ENCODE peak calls at places on chromosomes 12 and 14, in five cellular contexts. One of them, this sample, is unnamed.
A peak's percentile ranks its signal among the peaks of the same experiment; 100 is the strongest.

GRCh38 chr12:56955631-56956256 is 1.7 kb downstream of the RDH16 start:
- DNase-seq in endothelial cell of umbilical vein: no peak
- DNase-seq in K562: no peak
- DNase-seq in uterus: no peak
- DNase-seq in transverse colon: no peak
- DNase-seq in this sample: peak; percentile 51

GRCh38 chr14:68733086-68733621 is 59.7 kb downstream of the ZFP36L1 start:
- DNase-seq in endothelial cell of umbilical vein: no peak
- DNase-seq in K562: no peak
- DNase-seq in uterus: no peak
- DNase-seq in transverse colon: no peak
- DNase-seq in this sample: peak; percentile 61

GRCh38 chr14:91373591-91374245 is 43.9 kb downstream of the CCDC88C start:
- DNase-seq in endothelial cell of umbilical vein: peak; percentile 63
- DNase-seq in K562: no peak
- DNase-seq in uterus: no peak
- DNase-seq in transverse colon: no peak
- DNase-seq in this sample: no peak

GRCh38 chr12:40192704-40193255 is 32.0 kb upstream of the LRRK2 start:
- DNase-seq in endothelial cell of umbilical vein: peak; percentile 38
- DNase-seq in K562: no peak
- DNase-seq in uterus: no peak
- DNase-seq in transverse colon: peak; percentile 25
- DNase-seq in this sample: no peak

GRCh38 chr12:31583878-31584277 is 7.1 kb downstream of the DENND5B start:
- DNase-seq in endothelial cell of umbilical vein: peak; percentile 51
- DNase-seq in K562: no peak
- DNase-seq in uterus: no peak
- DNase-seq in transverse colon: no peak
- DNase-seq in this sample: no peak

GRCh38 chr12:121858662-121859572 is at the start of gene HPD:
- DNase-seq in endothelial cell of umbilical vein: no peak
- DNase-seq in K562: no peak
- DNase-seq in uterus: peak; percentile 84
- DNase-seq in transverse colon: peak; percentile 34
- DNase-seq in this sample: peak; percentile 91

GRCh38 chr14:98138666-98139065 is 1133.3 kb downstream of the BCL11B start:
- DNase-seq in endothelial cell of umbilical vein: no peak
- DNase-seq in K562: peak; percentile 10
- DNase-seq in uterus: no peak
- DNase-seq in transverse colon: peak; percentile 10
- DNase-seq in this sample: no peak

GRCh38 chr12:10160659-10161386 is 11.1 kb downstream of the OLR1 start:
- DNase-seq in endothelial cell of umbilical vein: no peak
- DNase-seq in K562: no peak
- DNase-seq in uterus: no peak
- DNase-seq in transverse colon: no peak
- DNase-seq in this sample: no peak

GRCh38 chr12:120903382-120903817 is 758 bp downstream of the SPPL3 start:
- DNase-seq in endothelial cell of umbilical vein: peak; percentile 33
- DNase-seq in K562: peak; percentile 75
- DNase-seq in uterus: peak; percentile 38
- DNase-seq in transverse colon: peak; percentile 81
- DNase-seq in this sample: peak; percentile 86

GRCh38 chr14:88129306-88130056 is 124.5 kb downstream of the GPR65 start:
- DNase-seq in endothelial cell of umbilical vein: peak; percentile 11
- DNase-seq in K562: no peak
- DNase-seq in uterus: no peak
- DNase-seq in transverse colon: no peak
- DNase-seq in this sample: no peak

GRCh38 chr14:30180219-30180618 is 252.6 kb upstream of the PRKD1 start:
- DNase-seq in endothelial cell of umbilical vein: no peak
- DNase-seq in K562: no peak
- DNase-seq in uterus: no peak
- DNase-seq in transverse colon: no peak
- DNase-seq in this sample: no peak

GRCh38 chr14:50766338-50766886 is 64.5 kb downstream of the NIN start:
- DNase-seq in endothelial cell of umbilical vein: no peak
- DNase-seq in K562: no peak
- DNase-seq in uterus: no peak
- DNase-seq in transverse colon: no peak
- DNase-seq in this sample: no peak

GRCh38 chr12:29133141-29133540 is 15.9 kb upstream of the FAR2 start:
- DNase-seq in endothelial cell of umbilical vein: no peak
- DNase-seq in K562: no peak
- DNase-seq in uterus: no peak
- DNase-seq in transverse colon: no peak
- DNase-seq in this sample: no peak

GRCh38 chr12:96861656-96862055 is 45.4 kb upstream of the NEDD1 start:
- DNase-seq in endothelial cell of umbilical vein: no peak
- DNase-seq in K562: no peak
- DNase-seq in uterus: no peak
- DNase-seq in transverse colon: no peak
- DNase-seq in this sample: no peak

GRCh38 chr14:106436310-106436905 is 910.0 kb downstream of the TMEM121 start:
- DNase-seq in endothelial cell of umbilical vein: no peak
- DNase-seq in K562: peak; percentile 13
- DNase-seq in uterus: no peak
- DNase-seq in transverse colon: peak; percentile 35
- DNase-seq in this sample: no peak

GRCh38 chr14:91252901-91253794 is 8.6 kb upstream of the GPR68 start:
- DNase-seq in endothelial cell of umbilical vein: no peak
- DNase-seq in K562: peak; percentile 86
- DNase-seq in uterus: peak; percentile 44
- DNase-seq in transverse colon: peak; percentile 63
- DNase-seq in this sample: no peak

GRCh38 chr14:63039800-63040380 is 5.4 kb downstream of the KCNH5 start:
- DNase-seq in endothelial cell of umbilical vein: peak; percentile 66
- DNase-seq in K562: no peak
- DNase-seq in uterus: no peak
- DNase-seq in transverse colon: no peak
- DNase-seq in this sample: no peak

GRCh38 chr12:14260011-14260993 is 105.2 kb upstream of the ATF7IP start:
- DNase-seq in endothelial cell of umbilical vein: peak; percentile 83
- DNase-seq in K562: peak; percentile 61
- DNase-seq in uterus: peak; percentile 91
- DNase-seq in transverse colon: peak; percentile 91
- DNase-seq in this sample: peak; percentile 83

GRCh38 chr14:99809376-99809775 is 16.2 kb downstream of the EML1 start:
- DNase-seq in endothelial cell of umbilical vein: no peak
- DNase-seq in K562: no peak
- DNase-seq in uterus: peak; percentile 84
- DNase-seq in transverse colon: peak; percentile 52
- DNase-seq in this sample: no peak

GRCh38 chr14:90452366-90452765 is 55.5 kb downstream of the CALM1 start:
- DNase-seq in endothelial cell of umbilical vein: no peak
- DNase-seq in K562: no peak
- DNase-seq in uterus: no peak
- DNase-seq in transverse colon: no peak
- DNase-seq in this sample: no peak

GRCh38 chr14:75292886-75293285 is 14.3 kb downstream of the FOS start:
- DNase-seq in endothelial cell of umbilical vein: no peak
- DNase-seq in K562: no peak
- DNase-seq in uterus: peak; percentile 11
- DNase-seq in transverse colon: peak; percentile 6
- DNase-seq in this sample: no peak

GRCh38 chr12:25249951-25250738 is 584 bp downstream of the KRAS start:
- DNase-seq in endothelial cell of umbilical vein: peak; percentile 53
- DNase-seq in K562: peak; percentile 58
- DNase-seq in uterus: peak; percentile 47
- DNase-seq in transverse colon: peak; percentile 69
- DNase-seq in this sample: peak; percentile 76

GRCh38 chr12:116236148-116236731 is 41.3 kb downstream of the MED13L start:
- DNase-seq in endothelial cell of umbilical vein: peak; percentile 87
- DNase-seq in K562: peak; percentile 22
- DNase-seq in uterus: no peak
- DNase-seq in transverse colon: peak; percentile 37
- DNase-seq in this sample: peak; percentile 25

GRCh38 chr12:3148366-3149000 is 71.3 kb downstream of the TSPAN9 start:
- DNase-seq in endothelial cell of umbilical vein: no peak
- DNase-seq in K562: no peak
- DNase-seq in uterus: peak; percentile 82
- DNase-seq in transverse colon: no peak
- DNase-seq in this sample: no peak

GRCh38 chr12:66103011-66103913 is 27.3 kb downstream of the LLPH start:
- DNase-seq in endothelial cell of umbilical vein: no peak
- DNase-seq in K562: peak; percentile 37
- DNase-seq in uterus: no peak
- DNase-seq in transverse colon: no peak
- DNase-seq in this sample: no peak

GRCh38 chr12:112427760-112428159 is 9.0 kb downstream of the PTPN11 start:
- DNase-seq in endothelial cell of umbilical vein: no peak
- DNase-seq in K562: no peak
- DNase-seq in uterus: no peak
- DNase-seq in transverse colon: no peak
- DNase-seq in this sample: no peak

GRCh38 chr14:89165189-89165809 is 251.7 kb downstream of the FOXN3 start:
- DNase-seq in endothelial cell of umbilical vein: peak; percentile 96
- DNase-seq in K562: peak; percentile 69
- DNase-seq in uterus: no peak
- DNase-seq in transverse colon: no peak
- DNase-seq in this sample: no peak

GRCh38 chr12:65689508-65689907 is 134.8 kb upstream of the HMGA2 start:
- DNase-seq in endothelial cell of umbilical vein: no peak
- DNase-seq in K562: no peak
- DNase-seq in uterus: no peak
- DNase-seq in transverse colon: no peak
- DNase-seq in this sample: no peak

GRCh38 chr14:22864979-22865378 is 6.6 kb upstream of the LRP10 start:
- DNase-seq in endothelial cell of umbilical vein: no peak
- DNase-seq in K562: no peak
- DNase-seq in uterus: no peak
- DNase-seq in transverse colon: no peak
- DNase-seq in this sample: no peak

GRCh38 chr12:132354982-132355680 is 25.7 kb upstream of the GALNT9 start:
- DNase-seq in endothelial cell of umbilical vein: no peak
- DNase-seq in K562: no peak
- DNase-seq in uterus: no peak
- DNase-seq in transverse colon: no peak
- DNase-seq in this sample: no peak

GRCh38 chr12:100443434-100443833 is 30.2 kb upstream of the NR1H4 start:
- DNase-seq in endothelial cell of umbilical vein: no peak
- DNase-seq in K562: no peak
- DNase-seq in uterus: no peak
- DNase-seq in transverse colon: no peak
- DNase-seq in this sample: no peak

GRCh38 chr12:93805736-93806141 is 128.6 kb downstream of the CRADD start:
- DNase-seq in endothelial cell of umbilical vein: peak; percentile 21
- DNase-seq in K562: no peak
- DNase-seq in uterus: no peak
- DNase-seq in transverse colon: no peak
- DNase-seq in this sample: no peak

GRCh38 chr12:119180380-119181040 is 1.8 kb downstream of the HSPB8 start:
- DNase-seq in endothelial cell of umbilical vein: peak; percentile 51
- DNase-seq in K562: peak; percentile 24
- DNase-seq in uterus: peak; percentile 47
- DNase-seq in transverse colon: peak; percentile 23
- DNase-seq in this sample: no peak

DNA sequence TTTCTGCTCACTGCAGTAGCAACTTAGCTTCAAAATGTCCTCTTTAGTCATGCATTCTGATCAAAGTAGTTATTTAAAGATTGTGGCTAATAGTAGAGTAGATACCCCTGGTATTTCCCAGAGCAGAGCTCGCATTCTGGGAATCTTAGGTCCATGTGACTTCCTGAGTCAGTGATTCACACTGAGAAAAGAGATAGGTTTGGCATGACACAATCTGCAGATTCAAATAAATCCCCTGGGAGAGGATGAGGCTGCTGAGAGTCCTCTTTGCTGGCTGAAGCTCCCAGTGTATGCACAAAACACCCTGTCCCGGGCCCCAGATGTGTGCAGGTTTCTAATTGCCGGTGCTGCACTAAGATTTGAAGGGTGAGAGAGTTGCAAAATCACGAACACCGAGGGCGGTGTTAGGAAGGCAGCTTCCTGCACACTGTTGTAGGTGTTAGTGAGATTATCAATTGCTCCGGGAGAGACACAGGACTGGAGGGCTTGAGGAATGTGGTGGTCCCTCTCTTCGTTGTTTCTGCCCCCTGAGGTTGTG is 233.2 kb downstream of the NRXN3 start:
- DNase-seq in endothelial cell of umbilical vein: no peak
- DNase-seq in K562: no peak
- DNase-seq in uterus: no peak
- DNase-seq in transverse colon: no peak
- DNase-seq in this sample: no peak
- H3K4me3 ChIP-seq in endothelial cell of umbilical vein: no peak overlapping the region
- H3K4me3 ChIP-seq in K562: no peak overlapping the region
- H3K4me3 ChIP-seq in uterus: no peak overlapping the region
- H3K4me3 ChIP-seq in transverse colon: no peak overlapping the region
- H3K4me3 ChIP-seq in this sample: no peak overlapping the region

GRCh38 chr14:58904771-58905170 is 267.0 kb downstream of the DACT1 start:
- DNase-seq in endothelial cell of umbilical vein: no peak
- DNase-seq in K562: no peak
- DNase-seq in uterus: no peak
- DNase-seq in transverse colon: no peak
- DNase-seq in this sample: no peak

GRCh38 chr14:58899317-58899713 is 261.6 kb downstream of the DACT1 start:
- DNase-seq in endothelial cell of umbilical vein: no peak
- DNase-seq in K562: no peak
- DNase-seq in uterus: no peak
- DNase-seq in transverse colon: no peak
- DNase-seq in this sample: no peak

GRCh38 chr14:58901826-58902225 is 264.1 kb downstream of the DACT1 start:
- DNase-seq in endothelial cell of umbilical vein: no peak
- DNase-seq in K562: no peak
- DNase-seq in uterus: no peak
- DNase-seq in transverse colon: no peak
- DNase-seq in this sample: no peak

GRCh38 chr14:58898655-58899316 is 261.0 kb downstream of the DACT1 start:
- DNase-seq in endothelial cell of umbilical vein: peak; percentile 5
- DNase-seq in K562: no peak
- DNase-seq in uterus: no peak
- DNase-seq in transverse colon: no peak
- DNase-seq in this sample: no peak
- H3K36me3 ChIP-seq in endothelial cell of umbilical vein: no peaks in the 10 kb centered on the region
- H3K36me3 ChIP-seq in K562: no peaks in the 10 kb centered on the region
- H3K36me3 ChIP-seq in uterus: no peaks in the 10 kb centered on the region
- H3K36me3 ChIP-seq in transverse colon: no peaks in the 10 kb centered on the region
- H3K36me3 ChIP-seq in this sample: no peaks in the 10 kb centered on the region

DNA sequence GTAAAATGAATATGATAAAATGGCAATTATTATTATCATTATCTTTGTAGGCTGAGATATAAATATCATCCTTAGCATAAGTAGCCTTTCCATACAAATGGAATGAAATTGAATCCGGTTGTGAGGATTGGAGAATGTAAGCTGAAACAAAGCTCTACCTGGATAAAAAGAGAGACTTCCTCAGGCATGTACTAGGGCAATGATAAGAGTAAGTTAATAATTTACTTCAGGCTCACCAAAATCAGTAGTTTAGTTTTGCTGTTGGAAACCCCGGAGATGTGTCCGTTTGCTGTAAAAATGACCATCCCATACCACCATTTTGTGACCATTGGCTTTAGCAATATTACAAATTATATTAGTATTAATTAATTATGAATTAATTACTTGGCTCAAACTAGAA is 96.3 kb downstream of the C12orf75 start:
- DNase-seq in endothelial cell of umbilical vein: no peak
- DNase-seq in K562: no peak
- DNase-seq in uterus: no peak
- DNase-seq in transverse colon: no peak
- DNase-seq in this sample: no peak
- H3K4me3 ChIP-seq in endothelial cell of umbilical vein: no peak overlapping the region
- H3K4me3 ChIP-seq in K562: no peak overlapping the region
- H3K4me3 ChIP-seq in uterus: no peak overlapping the region
- H3K4me3 ChIP-seq in transverse colon: no peak overlapping the region
- H3K4me3 ChIP-seq in this sample: no peak overlapping the region

GRCh38 chr12:19574606-19575005 is 135.3 kb downstream of the AEBP2 start:
- DNase-seq in endothelial cell of umbilical vein: peak; percentile 72
- DNase-seq in K562: no peak
- DNase-seq in uterus: no peak
- DNase-seq in transverse colon: no peak
- DNase-seq in this sample: no peak
- H3K36me3 ChIP-seq in endothelial cell of umbilical vein: no peaks in the 10 kb centered on the region
- H3K36me3 ChIP-seq in K562: no peaks in the 10 kb centered on the region
- H3K36me3 ChIP-seq in uterus: no peaks in the 10 kb centered on the region
- H3K36me3 ChIP-seq in transverse colon: no peaks in the 10 kb centered on the region
- H3K36me3 ChIP-seq in this sample: no peaks in the 10 kb centered on the region